ENCODE peak calls at places on chromosomes 13 and 19, in seven cellular contexts. One of them, this sample, is unnamed.

GRCh38 chr13:50222569-50223332 is 207.5 kb downstream of the KCNRG start:
- DNase-seq in WTC11: peak
- DNase-seq in nephron progenitor cell: no peak
- DNase-seq in fibroblast of the aortic adventitia: peak
- DNase-seq in CD4-positive, alpha-beta T cell: no peak
- DNase-seq in keratinocyte: no peak
- DNase-seq in neural crest cell: no peak
- DNase-seq in this sample: no peak

GRCh38 chr13:48949566-48950506 is 25.9 kb upstream of the FNDC3A start:
- DNase-seq in WTC11: no peak
- DNase-seq in nephron progenitor cell: no peak
- DNase-seq in fibroblast of the aortic adventitia: peak
- DNase-seq in CD4-positive, alpha-beta T cell: no peak
- DNase-seq in keratinocyte: no peak
- DNase-seq in neural crest cell: no peak
- DNase-seq in this sample: no peak

GRCh38 chr19:34359140-34359953 is 5.6 kb upstream of the GPI start:
- DNase-seq in WTC11: peak
- DNase-seq in nephron progenitor cell: peak
- DNase-seq in fibroblast of the aortic adventitia: peak
- DNase-seq in CD4-positive, alpha-beta T cell: peak
- DNase-seq in keratinocyte: peak
- DNase-seq in neural crest cell: peak
- DNase-seq in this sample: peak

GRCh38 chr13:50116430-50116973 is 101.3 kb downstream of the KCNRG start:
- DNase-seq in WTC11: no peak
- DNase-seq in nephron progenitor cell: no peak
- DNase-seq in fibroblast of the aortic adventitia: peak
- DNase-seq in CD4-positive, alpha-beta T cell: no peak
- DNase-seq in keratinocyte: no peak
- DNase-seq in neural crest cell: no peak
- DNase-seq in this sample: no peak

GRCh38 chr19:29529646-29530548 is 4.1 kb downstream of the VSTM2B start:
- DNase-seq in WTC11: peak
- DNase-seq in nephron progenitor cell: peak
- DNase-seq in fibroblast of the aortic adventitia: no peak
- DNase-seq in CD4-positive, alpha-beta T cell: no peak
- DNase-seq in keratinocyte: no peak
- DNase-seq in neural crest cell: no peak
- DNase-seq in this sample: no peak

GRCh38 chr19:12064266-12065099 is at the start of gene ZNF844:
- DNase-seq in WTC11: peak
- DNase-seq in nephron progenitor cell: peak
- DNase-seq in fibroblast of the aortic adventitia: peak
- DNase-seq in CD4-positive, alpha-beta T cell: peak
- DNase-seq in keratinocyte: no peak
- DNase-seq in neural crest cell: peak
- DNase-seq in this sample: peak

GRCh38 chr19:33248954-33249613 is 23.4 kb upstream of the SLC7A10 start:
- DNase-seq in WTC11: no peak
- DNase-seq in nephron progenitor cell: no peak
- DNase-seq in fibroblast of the aortic adventitia: no peak
- DNase-seq in CD4-positive, alpha-beta T cell: no peak
- DNase-seq in keratinocyte: no peak
- DNase-seq in neural crest cell: no peak
- DNase-seq in this sample: no peak

GRCh38 chr19:33098023-33098652 is 17.2 kb downstream of the GPATCH1 start:
- DNase-seq in WTC11: no peak
- DNase-seq in nephron progenitor cell: no peak
- DNase-seq in fibroblast of the aortic adventitia: no peak
- DNase-seq in CD4-positive, alpha-beta T cell: no peak
- DNase-seq in keratinocyte: no peak
- DNase-seq in neural crest cell: no peak
- DNase-seq in this sample: no peak

GRCh38 chr19:14840206-14840605 is 5.2 kb upstream of the OR7A5 start:
- DNase-seq in WTC11: no peak
- DNase-seq in nephron progenitor cell: no peak
- DNase-seq in fibroblast of the aortic adventitia: no peak
- DNase-seq in CD4-positive, alpha-beta T cell: no peak
- DNase-seq in keratinocyte: no peak
- DNase-seq in neural crest cell: no peak
- DNase-seq in this sample: no peak

DNA sequence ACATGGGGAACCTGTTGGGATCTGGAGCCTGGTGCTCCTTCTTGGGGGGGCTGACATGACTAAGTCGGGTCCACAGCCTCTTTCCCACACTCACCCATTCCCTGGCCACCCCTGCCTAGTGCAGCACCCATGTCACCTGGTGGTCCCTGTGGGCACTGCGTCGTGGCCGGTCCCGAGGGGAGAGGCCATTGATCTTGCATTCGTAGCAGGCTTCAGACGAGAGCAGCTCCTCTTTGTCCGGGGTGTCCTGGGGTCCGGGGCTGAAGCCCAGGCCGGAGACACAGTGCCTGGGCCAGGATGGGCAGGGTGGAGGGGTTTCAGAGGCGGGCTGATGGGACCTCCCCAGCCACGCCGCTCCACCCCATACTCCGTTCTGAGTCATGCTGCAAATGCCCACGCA is 19.4 kb downstream of the CCL25 start:
- DNase-seq in WTC11: no peak
- DNase-seq in nephron progenitor cell: no peak
- DNase-seq in fibroblast of the aortic adventitia: no peak
- DNase-seq in CD4-positive, alpha-beta T cell: no peak
- DNase-seq in keratinocyte: no peak
- DNase-seq in neural crest cell: no peak
- DNase-seq in this sample: no peak
- TF ChIP-seq CTCF in WTC11: no peak
- TF ChIP-seq CTCF in nephron progenitor cell: no peak
- TF ChIP-seq CTCF in fibroblast of the aortic adventitia: no peak
- TF ChIP-seq CTCF in CD4-positive, alpha-beta T cell: no peak
- TF ChIP-seq CTCF in keratinocyte: no peak
- TF ChIP-seq CTCF in neural crest cell: no peak
- TF ChIP-seq CTCF in this sample: no peak

GRCh38 chr13:112487127-112487517 is 100.8 kb downstream of the TUBGCP3 start:
- DNase-seq in WTC11: no peak
- DNase-seq in nephron progenitor cell: no peak
- DNase-seq in fibroblast of the aortic adventitia: no peak
- DNase-seq in CD4-positive, alpha-beta T cell: no peak
- DNase-seq in keratinocyte: no peak
- DNase-seq in neural crest cell: no peak
- DNase-seq in this sample: no peak
- TF ChIP-seq CTCF in WTC11: no peak
- TF ChIP-seq CTCF in nephron progenitor cell: no peak
- TF ChIP-seq CTCF in fibroblast of the aortic adventitia: no peak
- TF ChIP-seq CTCF in CD4-positive, alpha-beta T cell: no peak
- TF ChIP-seq CTCF in keratinocyte: no peak
- TF ChIP-seq CTCF in neural crest cell: no peak
- TF ChIP-seq CTCF in this sample: no peak

DNA sequence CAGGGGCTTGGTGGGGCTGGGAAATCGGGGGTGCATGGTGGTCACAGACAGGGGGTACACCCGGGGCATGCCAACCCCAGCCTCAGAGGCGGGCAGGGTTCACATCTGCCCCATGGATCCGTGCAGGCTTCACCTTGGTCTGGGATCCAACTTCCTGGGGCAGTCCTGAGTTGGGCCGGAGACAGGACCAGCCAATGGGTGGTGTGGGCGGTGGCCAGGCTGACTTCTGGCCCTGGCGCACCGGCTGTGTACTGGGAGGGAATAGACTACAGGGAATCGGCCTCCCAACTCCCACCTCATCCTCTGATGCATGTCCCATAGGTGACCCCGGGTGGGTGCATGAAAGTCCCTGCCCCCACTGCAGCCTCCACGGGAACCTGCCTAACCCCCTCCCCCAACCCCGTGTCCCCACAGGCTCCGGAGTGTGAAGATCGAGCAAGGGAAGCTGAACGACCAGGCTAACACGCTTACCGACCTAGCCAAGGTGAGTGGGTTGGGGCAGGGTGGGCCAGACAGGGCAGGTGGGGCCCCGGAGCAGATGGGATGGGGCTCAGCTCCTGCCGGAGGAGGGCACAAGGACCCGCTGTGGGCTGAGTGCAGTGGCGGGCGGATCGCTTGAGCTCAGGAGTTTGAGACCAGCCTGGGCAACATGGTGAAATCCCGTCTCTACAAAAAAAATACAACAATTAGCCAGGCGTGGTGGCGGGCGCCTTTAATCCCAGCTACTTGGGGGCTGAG is 14.7 kb upstream of the ARRDC2 start:
- DNase-seq in WTC11: no peak
- DNase-seq in nephron progenitor cell: no peak
- DNase-seq in fibroblast of the aortic adventitia: no peak
- DNase-seq in CD4-positive, alpha-beta T cell: no peak
- DNase-seq in keratinocyte: no peak
- DNase-seq in neural crest cell: no peak
- DNase-seq in this sample: no peak
- TF ChIP-seq CTCF in WTC11: no peak
- TF ChIP-seq CTCF in nephron progenitor cell: no peak
- TF ChIP-seq CTCF in fibroblast of the aortic adventitia: no peak
- TF ChIP-seq CTCF in CD4-positive, alpha-beta T cell: no peak
- TF ChIP-seq CTCF in keratinocyte: no peak
- TF ChIP-seq CTCF in neural crest cell: no peak
- TF ChIP-seq CTCF in this sample: no peak

DNA sequence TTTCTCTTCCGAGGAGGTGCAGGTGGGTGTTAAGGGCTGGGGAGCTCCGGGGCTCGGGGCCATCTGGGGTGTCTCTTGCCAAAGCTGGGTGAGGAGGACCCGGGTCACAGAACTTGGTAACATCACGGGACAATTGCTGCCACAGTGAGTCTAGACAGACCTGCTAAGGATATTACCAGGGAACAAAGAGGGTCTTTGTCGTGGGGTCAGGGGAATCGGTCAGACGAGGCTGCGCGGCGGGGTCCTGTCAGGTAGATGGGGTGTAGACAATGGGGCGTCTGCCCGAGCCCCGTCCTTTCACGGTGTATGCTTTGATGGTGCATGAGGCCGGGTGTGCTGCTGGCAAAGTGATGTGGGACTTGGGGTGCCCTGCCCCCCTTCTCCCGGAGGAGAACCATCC is 7.8 kb downstream of the PGPEP1 start:
- DNase-seq in WTC11: no peak
- DNase-seq in nephron progenitor cell: no peak
- DNase-seq in fibroblast of the aortic adventitia: no peak
- DNase-seq in CD4-positive, alpha-beta T cell: no peak
- DNase-seq in keratinocyte: no peak
- DNase-seq in neural crest cell: no peak
- DNase-seq in this sample: no peak
- TF ChIP-seq CTCF in WTC11: no peak
- TF ChIP-seq CTCF in nephron progenitor cell: no peak
- TF ChIP-seq CTCF in fibroblast of the aortic adventitia: no peak
- TF ChIP-seq CTCF in CD4-positive, alpha-beta T cell: no peak
- TF ChIP-seq CTCF in keratinocyte: no peak
- TF ChIP-seq CTCF in neural crest cell: no peak
- TF ChIP-seq CTCF in this sample: no peak

DNA sequence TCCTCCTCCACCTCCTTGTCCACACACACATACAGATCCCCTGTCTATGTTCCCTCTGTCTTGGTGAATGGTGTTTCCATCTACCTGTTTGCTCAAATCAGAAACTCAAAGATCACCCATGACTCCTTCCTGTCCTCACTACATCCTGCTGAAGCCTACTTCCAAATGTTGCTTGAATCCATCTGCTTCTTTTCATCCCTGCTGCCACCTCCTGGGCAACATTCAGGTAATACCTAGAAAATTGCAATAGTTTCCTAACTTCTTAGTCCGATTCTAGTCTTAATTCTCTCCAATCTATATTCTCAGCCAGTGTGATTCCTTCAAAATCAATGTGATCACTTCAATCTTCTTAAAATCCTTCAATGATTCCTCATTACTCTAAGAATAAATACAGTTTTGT is 155.5 kb upstream of the STARD13 start:
- DNase-seq in WTC11: peak
- DNase-seq in nephron progenitor cell: no peak
- DNase-seq in fibroblast of the aortic adventitia: peak
- DNase-seq in CD4-positive, alpha-beta T cell: no peak
- DNase-seq in keratinocyte: no peak
- DNase-seq in neural crest cell: no peak
- DNase-seq in this sample: no peak
- TF ChIP-seq CTCF in WTC11: no peak
- TF ChIP-seq CTCF in nephron progenitor cell: peak
- TF ChIP-seq CTCF in fibroblast of the aortic adventitia: peak
- TF ChIP-seq CTCF in CD4-positive, alpha-beta T cell: no peak
- TF ChIP-seq CTCF in keratinocyte: peak
- TF ChIP-seq CTCF in neural crest cell: peak
- TF ChIP-seq CTCF in this sample: no peak

DNA sequence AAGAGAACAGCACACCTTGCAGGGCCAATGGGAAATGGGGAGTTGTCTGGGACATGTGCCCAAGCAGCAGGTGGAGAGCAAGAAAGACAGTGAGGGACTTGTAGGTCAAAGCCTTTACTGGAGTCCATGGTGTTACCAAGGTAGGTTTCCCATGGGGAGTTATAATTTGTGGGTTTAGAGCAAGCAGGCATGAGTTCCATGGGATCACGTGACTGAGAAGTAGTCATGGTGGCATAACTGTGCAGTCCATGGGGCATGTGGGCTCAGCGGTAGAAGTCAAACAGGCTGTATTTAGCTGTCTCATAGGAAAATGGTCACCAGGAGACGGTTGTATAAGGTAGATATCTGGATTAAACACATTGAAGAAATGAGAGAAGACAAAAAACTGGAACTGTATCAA is 715.1 kb downstream of the SLITRK1 start:
- DNase-seq in WTC11: no peak
- DNase-seq in nephron progenitor cell: no peak
- DNase-seq in fibroblast of the aortic adventitia: no peak
- DNase-seq in CD4-positive, alpha-beta T cell: no peak
- DNase-seq in keratinocyte: no peak
- DNase-seq in neural crest cell: no peak
- DNase-seq in this sample: no peak
- TF ChIP-seq CTCF in WTC11: no peak
- TF ChIP-seq CTCF in nephron progenitor cell: no peak
- TF ChIP-seq CTCF in fibroblast of the aortic adventitia: no peak
- TF ChIP-seq CTCF in CD4-positive, alpha-beta T cell: no peak
- TF ChIP-seq CTCF in keratinocyte: no peak
- TF ChIP-seq CTCF in neural crest cell: no peak
- TF ChIP-seq CTCF in this sample: no peak

GRCh38 chr19:42311612-42312160 is 1.4 kb upstream of the TMEM145 start:
- DNase-seq in WTC11: peak
- DNase-seq in nephron progenitor cell: no peak
- DNase-seq in fibroblast of the aortic adventitia: no peak
- DNase-seq in CD4-positive, alpha-beta T cell: no peak
- DNase-seq in keratinocyte: no peak
- DNase-seq in neural crest cell: no peak
- DNase-seq in this sample: no peak
- TF ChIP-seq CTCF in WTC11: no peak
- TF ChIP-seq CTCF in nephron progenitor cell: no peak
- TF ChIP-seq CTCF in fibroblast of the aortic adventitia: no peak
- TF ChIP-seq CTCF in CD4-positive, alpha-beta T cell: no peak
- TF ChIP-seq CTCF in keratinocyte: no peak
- TF ChIP-seq CTCF in neural crest cell: no peak
- TF ChIP-seq CTCF in this sample: no peak